ENCODE peak calls at places on chromosomes 2 and 18, in five cellular contexts. Q is T-helper 2 cell, O is stomach, L is A549, R is foreskin fibroblast. D is an unnamed sample.

GRCh38 chr2:150119860-150120259 is 367.6 kb downstream of the RND3 start:
- DNase-seq in R (no peak), Q (no peak), O (no peak), L (no peak), D (no peak)

GRCh38 chr2:112004246-112004645 is 50.8 kb upstream of the TMEM87B start:
- DNase-seq in O (peak), L (no peak), Q (no peak), R (peak), D (no peak)

GRCh38 chr18:832085-832681 is 20.1 kb upstream of the YES1 start:
- DNase-seq in O (peak), R (peak), Q (no peak), L (peak), D (peak)

GRCh38 chr18:62663731-62664336 is 51.5 kb upstream of the PHLPP1 start:
- DNase-seq in O (no peak), Q (no peak), L (peak), R (peak), D (no peak)

GRCh38 chr18:68489018-68489792 is 225.7 kb downstream of the TMX3 start:
- DNase-seq in Q (no peak), O (no peak), L (no peak), R (peak), D (no peak)

GRCh38 chr18:5661179-5661578 is 117.4 kb upstream of the EPB41L3 start:
- DNase-seq in R (no peak), Q (no peak), L (no peak), O (no peak), D (no peak)

GRCh38 chr2:152513029-152513428 is 178.1 kb downstream of the FMNL2 start:
- DNase-seq in Q (no peak), O (no peak), R (no peak), L (no peak), D (no peak)

GRCh38 chr2:16014802-16015201 is 74.5 kb downstream of the MYCN start:
- DNase-seq in L (no peak), Q (no peak), O (no peak), R (no peak), D (no peak)

GRCh38 chr2:142131016-142131714 is at the start of gene LRP1B:
- DNase-seq in O (no peak), Q (no peak), L (no peak), R (peak), D (peak)

GRCh38 chr2:60641866-60642788 is 88.7 kb upstream of the BCL11A start:
- DNase-seq in O (peak), R (peak), Q (no peak), L (peak), D (peak)

GRCh38 chr18:69916412-69916811 is 31.3 kb downstream of the CD226 start:
- DNase-seq in R (peak), O (no peak), Q (no peak), L (peak), D (no peak)

GRCh38 chr18:49573835-49574234 is 12.0 kb downstream of the LIPG start:
- DNase-seq in L (no peak), R (no peak), Q (no peak), O (no peak), D (no peak)

GRCh38 chr2:77391119-77391518 is 131.1 kb downstream of the LRRTM4 start:
- DNase-seq in R (no peak), O (no peak), Q (no peak), L (no peak), D (no peak)

GRCh38 chr18:44409524-44409923 is 271.2 kb upstream of the SETBP1 start:
- DNase-seq in O (no peak), L (no peak), Q (no peak), R (peak), D (no peak)

GRCh38 chr2:147482590-147483292 is 362.1 kb upstream of the ACVR2A start:
- DNase-seq in L (no peak), Q (no peak), O (no peak), R (no peak), D (no peak)

GRCh38 chr2:235641333-235641732 is 147.5 kb downstream of the AGAP1 start:
- DNase-seq in L (no peak), R (peak), Q (no peak), O (no peak), D (no peak)

GRCh38 chr2:31319391-31320175 is 85.6 kb downstream of the EHD3 start:
- DNase-seq in O (no peak), Q (peak), R (peak), L (no peak), D (no peak)

GRCh38 chr2:177666408-177666807 is 273.8 kb downstream of the AGPS start:
- DNase-seq in R (peak), Q (no peak), O (no peak), L (no peak), D (no peak)

GRCh38 chr2:20597868-20598183 is 53.1 kb downstream of the HS1BP3 start:
- DNase-seq in O (no peak), L (no peak), Q (no peak), R (peak), D (no peak)

GRCh38 chr2:134401081-134401497 is 147.2 kb downstream of the MGAT5 start:
- DNase-seq in O (no peak), L (no peak), R (peak), Q (no peak), D (no peak)

GRCh38 chr2:40036241-40036640 is 257.2 kb upstream of the THUMPD2 start:
- DNase-seq in Q (no peak), O (no peak), R (no peak), L (no peak), D (no peak)

GRCh38 chr2:106098081-106098480 is 96.0 kb downstream of the UXS1 start:
- DNase-seq in Q (no peak), L (peak), O (no peak), R (peak), D (peak)

GRCh38 chr2:15510131-15510530 is 51.0 kb downstream of the NBAS start:
- DNase-seq in L (no peak), O (no peak), R (no peak), Q (no peak), D (no peak)

GRCh38 chr2:204468689-204469429 is 76.4 kb upstream of the PARD3B start:
- DNase-seq in L (no peak), R (peak), Q (no peak), O (no peak), D (no peak)

GRCh38 chr2:48912110-48912509 is 156.6 kb upstream of the LHCGR start:
- DNase-seq in Q (no peak), R (no peak), O (no peak), L (peak), D (no peak)

GRCh38 chr2:157281316-157281715 is 23.8 kb downstream of the GALNT5 start:
- DNase-seq in O (no peak), L (no peak), R (no peak), Q (no peak), D (no peak)

GRCh38 chr2:165911231-165911630 is 42.3 kb downstream of the TTC21B start:
- DNase-seq in Q (no peak), O (no peak), L (no peak), R (peak), D (no peak)

GRCh38 chr18:27008575-27008974 is 143.1 kb upstream of the AQP4 start:
- DNase-seq in Q (no peak), L (no peak), R (no peak), O (no peak), D (no peak)